ENCODE peak calls at places on chromosome 12, in eight cellular contexts. F, J, I, N, T, P, E and W are unnamed samples.

GRCh38 chr12:66365718-66366485 is 63.6 kb downstream of the HELB start:
- DNase-seq in F (no peak), J (no peak), I (no peak), N (no peak), T (no peak), P (no peak), E (no peak), W (no peak)

GRCh38 chr12:66491812-66492361 is 187.0 kb downstream of the GRIP1 start:
- DNase-seq in F (no peak), J (no peak), I (no peak), N (no peak), T (no peak), P (no peak), E (no peak), W (no peak)

GRCh38 chr12:62814243-62814642 is 120.7 kb downstream of the PPM1H start:
- DNase-seq in F (no peak), J (no peak), I (no peak), N (no peak), T (no peak), P (no peak), E (no peak), W (no peak)

GRCh38 chr12:82993610-82994009 is 306.9 kb downstream of the TMTC2 start:
- DNase-seq in F (no peak), J (no peak), I (no peak), N (no peak), T (no peak), P (no peak), E (no peak), W (no peak)

GRCh38 chr12:75548879-75549278 is 37.5 kb upstream of the KRR1 start:
- DNase-seq in F (no peak), J (no peak), I (no peak), N (no peak), T (no peak), P (no peak), E (no peak), W (no peak)

GRCh38 chr12:990649-991349 is at the start of gene ERC1:
- DNase-seq in F (peak; percentile 82), J (peak; percentile 94), I (peak; percentile 80), N (peak; percentile 80), T (peak; percentile 94), P (peak; percentile 92), E (peak; percentile 91), W (peak; percentile 67)

GRCh38 chr12:85191-85666 is 18.7 kb downstream of the IQSEC3 start:
- DNase-seq in F (no peak), J (no peak), I (no peak), N (no peak), T (no peak), P (no peak), E (no peak), W (no peak)

GRCh38 chr12:89874146-89874545 is 165.5 kb upstream of the ATP2B1 start:
- DNase-seq in F (no peak), J (no peak), I (no peak), N (no peak), T (no peak), P (peak; percentile 6), E (peak; percentile 31), W (no peak)

GRCh38 chr12:10779103-10779502 is 23.3 kb downstream of the TAS2R7 start:
- DNase-seq in F (no peak), J (no peak), I (no peak), N (no peak), T (no peak), P (peak; percentile 21), E (no peak), W (no peak)

GRCh38 chr12:58293308-58293983 is 352.1 kb downstream of the ATP23 start:
- DNase-seq in F (no peak), J (no peak), I (no peak), N (no peak), T (no peak), P (no peak), E (no peak), W (no peak)

GRCh38 chr12:114764516-114764915 is 80.5 kb upstream of the TBX3 start:
- DNase-seq in F (no peak), J (no peak), I (no peak), N (no peak), T (no peak), P (peak; percentile 37), E (no peak), W (no peak)

GRCh38 chr12:28543021-28543890 is 353.0 kb downstream of the CCDC91 start:
- DNase-seq in F (no peak), J (no peak), I (no peak), N (no peak), T (no peak), P (no peak), E (no peak), W (no peak)

GRCh38 chr12:132490481-132491348 is 764 bp downstream of the FBRSL1 start:
- DNase-seq in F (no peak), J (no peak), I (no peak), N (no peak), T (no peak), P (peak; percentile 53), E (peak; percentile 49), W (no peak)

GRCh38 chr12:115455268-115455681 is 771.3 kb upstream of the TBX3 start:
- DNase-seq in F (no peak), J (peak; percentile 87), I (no peak), N (no peak), T (no peak), P (no peak), E (no peak), W (no peak)

GRCh38 chr12:63038361-63039100 is 103.6 kb upstream of the PPM1H start:
- DNase-seq in F (no peak), J (no peak), I (no peak), N (no peak), T (no peak), P (no peak), E (no peak), W (no peak)

GRCh38 chr12:1630081-1630826 is 1.2 kb downstream of the WNT5B start:
- DNase-seq in F (no peak), J (peak; percentile 61), I (no peak), N (no peak), T (peak; percentile 53), P (peak; percentile 69), E (peak; percentile 48), W (no peak)

GRCh38 chr12:94416613-94417012 is 43.1 kb downstream of the CEP83 start:
- DNase-seq in F (no peak), J (no peak), I (no peak), N (no peak), T (no peak), P (peak; percentile 9), E (no peak), W (no peak)

GRCh38 chr12:125110641-125111360 is 45.6 kb downstream of the AACS start:
- DNase-seq in F (no peak), J (no peak), I (no peak), N (no peak), T (no peak), P (no peak), E (no peak), W (no peak)

GRCh38 chr12:116604883-116605641 is 45.9 kb downstream of the MAP1LC3B2 start:
- DNase-seq in F (no peak), J (no peak), I (no peak), N (no peak), T (no peak), P (no peak), E (no peak), W (no peak)

GRCh38 chr12:84842406-84843013 is 70.1 kb downstream of the SLC6A15 start:
- DNase-seq in F (peak; percentile 3), J (no peak), I (no peak), N (no peak), T (peak; percentile 19), P (peak; percentile 39), E (peak; percentile 75), W (no peak)

GRCh38 chr12:24496755-24497154 is 452.1 kb downstream of the BCAT1 start:
- DNase-seq in F (no peak), J (no peak), I (no peak), N (no peak), T (no peak), P (no peak), E (no peak), W (no peak)

GRCh38 chr12:122062832-122063690 is 15.5 kb upstream of the MLXIP start:
- DNase-seq in F (peak; percentile 40), J (peak; percentile 93), I (no peak), N (no peak), T (no peak), P (no peak), E (no peak), W (no peak)

GRCh38 chr12:27651201-27651600 is 45.0 kb upstream of the REP15 start:
- DNase-seq in F (no peak), J (no peak), I (no peak), N (no peak), T (no peak), P (no peak), E (no peak), W (no peak)

GRCh38 chr12:122646568-122647220 is 56.5 kb downstream of the HCAR2 start:
- DNase-seq in F (no peak), J (no peak), I (peak; percentile 78), N (peak; percentile 66), T (peak; percentile 61), P (no peak), E (peak; percentile 48), W (no peak)

GRCh38 chr12:73589220-73589619 is 948.4 kb upstream of the ATXN7L3B start:
- DNase-seq in F (no peak), J (no peak), I (no peak), N (no peak), T (no peak), P (no peak), E (no peak), W (no peak)

GRCh38 chr12:21456291-21456780 is 18.9 kb downstream of the PYROXD1 start:
- DNase-seq in F (no peak), J (no peak), I (peak; percentile 34), N (no peak), T (no peak), P (no peak), E (no peak), W (no peak)

GRCh38 chr12:87931764-87932163 is 97.4 kb downstream of the C12orf50 start:
- DNase-seq in F (no peak), J (no peak), I (no peak), N (no peak), T (no peak), P (no peak), E (no peak), W (no peak)

GRCh38 chr12:75959060-75959459 is 72.5 kb downstream of the PHLDA1 start:
- DNase-seq in F (no peak), J (peak; percentile 90), I (no peak), N (no peak), T (no peak), P (peak; percentile 52), E (no peak), W (no peak)

GRCh38 chr12:132593938-132594358 is 16.4 kb downstream of the LRCOL1 start:
- DNase-seq in F (peak; percentile 89), J (peak; percentile 90), I (peak; percentile 44), N (no peak), T (peak; percentile 70), P (peak; percentile 97), E (peak; percentile 94), W (no peak)

GRCh38 chr12:11805680-11806079 is 156.2 kb downstream of the ETV6 start:
- DNase-seq in F (no peak), J (no peak), I (no peak), N (no peak), T (no peak), P (no peak), E (no peak), W (no peak)

GRCh38 chr12:2248087-2248900 is 195.5 kb downstream of the CACNA1C start:
- DNase-seq in F (peak; percentile 12), J (no peak), I (no peak), N (no peak), T (no peak), P (no peak), E (no peak), W (no peak)

GRCh38 chr12:123001467-123001866 is 21.0 kb downstream of the ARL6IP4 start:
- DNase-seq in F (no peak), J (no peak), I (no peak), N (no peak), T (no peak), P (no peak), E (no peak), W (no peak)

GRCh38 chr12:753401-754237 is 1.2 kb downstream of the WNK1 start:
- DNase-seq in F (peak; percentile 40), J (peak; percentile 61), I (peak; percentile 55), N (peak; percentile 29), T (peak; percentile 45), P (peak; percentile 57), E (peak; percentile 75), W (peak; percentile 33)

GRCh38 chr12:26471560-26471959 is 276.2 kb downstream of the SSPN start:
- DNase-seq in F (no peak), J (no peak), I (no peak), N (peak; percentile 26), T (peak; percentile 71), P (no peak), E (peak; percentile 66), W (no peak)